ENCODE peak calls at places on chromosomes 5 and 9, in five cellular contexts. One of them, this sample, is unnamed.
A peak's percentile ranks its signal among the peaks of the same experiment; 100 is the strongest.

GRCh38 chr5:53331463-53331862 is 149.0 kb upstream of the FST start:
- DNase-seq in tibial artery: no peak
- DNase-seq in Panc1: no peak
- DNase-seq in breast epithelium: no peak
- DNase-seq in CD4-positive, CD25-positive, alpha-beta regulatory T cell: no peak
- DNase-seq in this sample: no peak

GRCh38 chr9:117218951-117219350 is 195.9 kb downstream of the ASTN2 start:
- DNase-seq in tibial artery: no peak
- DNase-seq in Panc1: no peak
- DNase-seq in breast epithelium: no peak
- DNase-seq in CD4-positive, CD25-positive, alpha-beta regulatory T cell: no peak
- DNase-seq in this sample: no peak

GRCh38 chr5:148961261-148962199 is 101.3 kb downstream of the SH3TC2 start:
- DNase-seq in tibial artery: no peak
- DNase-seq in Panc1: no peak
- DNase-seq in breast epithelium: no peak
- DNase-seq in CD4-positive, CD25-positive, alpha-beta regulatory T cell: no peak
- DNase-seq in this sample: no peak

GRCh38 chr5:28807230-28807629 is 1768.8 kb upstream of the CDH9 start:
- DNase-seq in tibial artery: no peak
- DNase-seq in Panc1: no peak
- DNase-seq in breast epithelium: no peak
- DNase-seq in CD4-positive, CD25-positive, alpha-beta regulatory T cell: no peak
- DNase-seq in this sample: no peak

GRCh38 chr5:168714046-168714445 is 134.9 kb upstream of the PANK3 start:
- DNase-seq in tibial artery: no peak
- DNase-seq in Panc1: no peak
- DNase-seq in breast epithelium: no peak
- DNase-seq in CD4-positive, CD25-positive, alpha-beta regulatory T cell: no peak
- DNase-seq in this sample: no peak

GRCh38 chr9:1604942-1605560 is 410.1 kb upstream of the SMARCA2 start:
- DNase-seq in tibial artery: no peak
- DNase-seq in Panc1: peak; percentile 8
- DNase-seq in breast epithelium: no peak
- DNase-seq in CD4-positive, CD25-positive, alpha-beta regulatory T cell: no peak
- DNase-seq in this sample: no peak

GRCh38 chr9:114308361-114308950 is 14.4 kb upstream of the ORM1 start:
- DNase-seq in tibial artery: peak; percentile 54
- DNase-seq in Panc1: no peak
- DNase-seq in breast epithelium: no peak
- DNase-seq in CD4-positive, CD25-positive, alpha-beta regulatory T cell: no peak
- DNase-seq in this sample: no peak

GRCh38 chr5:152124413-152125082 is 199.9 kb upstream of the GLRA1 start:
- DNase-seq in tibial artery: no peak
- DNase-seq in Panc1: no peak
- DNase-seq in breast epithelium: no peak
- DNase-seq in CD4-positive, CD25-positive, alpha-beta regulatory T cell: no peak
- DNase-seq in this sample: no peak

GRCh38 chr9:124623966-124624734 is 117.0 kb upstream of the NR5A1 start:
- DNase-seq in tibial artery: no peak
- DNase-seq in Panc1: no peak
- DNase-seq in breast epithelium: no peak
- DNase-seq in CD4-positive, CD25-positive, alpha-beta regulatory T cell: no peak
- DNase-seq in this sample: no peak

GRCh38 chr9:121295662-121296191 is 27.8 kb downstream of the GSN start:
- DNase-seq in tibial artery: no peak
- DNase-seq in Panc1: no peak
- DNase-seq in breast epithelium: no peak
- DNase-seq in CD4-positive, CD25-positive, alpha-beta regulatory T cell: no peak
- DNase-seq in this sample: no peak

GRCh38 chr5:172530406-172530805 is 76.1 kb upstream of the SH3PXD2B start:
- DNase-seq in tibial artery: no peak
- DNase-seq in Panc1: no peak
- DNase-seq in breast epithelium: no peak
- DNase-seq in CD4-positive, CD25-positive, alpha-beta regulatory T cell: no peak
- DNase-seq in this sample: no peak

GRCh38 chr5:43926923-43927322 is 323.9 kb downstream of the NNT start:
- DNase-seq in tibial artery: no peak
- DNase-seq in Panc1: no peak
- DNase-seq in breast epithelium: no peak
- DNase-seq in CD4-positive, CD25-positive, alpha-beta regulatory T cell: no peak
- DNase-seq in this sample: no peak

GRCh38 chr5:173010021-173010420 is 26.4 kb downstream of the ATP6V0E1 start:
- DNase-seq in tibial artery: no peak
- DNase-seq in Panc1: no peak
- DNase-seq in breast epithelium: no peak
- DNase-seq in CD4-positive, CD25-positive, alpha-beta regulatory T cell: no peak
- DNase-seq in this sample: no peak

GRCh38 chr5:4994994-4995393 is 145.1 kb upstream of the ADAMTS16 start:
- DNase-seq in tibial artery: no peak
- DNase-seq in Panc1: no peak
- DNase-seq in breast epithelium: no peak
- DNase-seq in CD4-positive, CD25-positive, alpha-beta regulatory T cell: no peak
- DNase-seq in this sample: no peak

GRCh38 chr9:29176231-29176630 is 1603.0 kb upstream of the C9orf72 start:
- DNase-seq in tibial artery: no peak
- DNase-seq in Panc1: no peak
- DNase-seq in breast epithelium: no peak
- DNase-seq in CD4-positive, CD25-positive, alpha-beta regulatory T cell: no peak
- DNase-seq in this sample: no peak

GRCh38 chr9:7656648-7657047 is 142.9 kb downstream of the DMAC1 start:
- DNase-seq in tibial artery: no peak
- DNase-seq in Panc1: no peak
- DNase-seq in breast epithelium: no peak
- DNase-seq in CD4-positive, CD25-positive, alpha-beta regulatory T cell: no peak
- DNase-seq in this sample: no peak

GRCh38 chr5:135901633-135902032 is 6.0 kb upstream of the IL9 start:
- DNase-seq in tibial artery: no peak
- DNase-seq in Panc1: no peak
- DNase-seq in breast epithelium: no peak
- DNase-seq in CD4-positive, CD25-positive, alpha-beta regulatory T cell: no peak
- DNase-seq in this sample: no peak

GRCh38 chr5:74510476-74510875 is 130.1 kb downstream of the ENC1 start:
- DNase-seq in tibial artery: no peak
- DNase-seq in Panc1: no peak
- DNase-seq in breast epithelium: no peak
- DNase-seq in CD4-positive, CD25-positive, alpha-beta regulatory T cell: no peak
- DNase-seq in this sample: no peak

GRCh38 chr9:121725008-121725795 is 73.8 kb downstream of the DAB2IP start:
- DNase-seq in tibial artery: peak; percentile 99
- DNase-seq in Panc1: no peak
- DNase-seq in breast epithelium: peak; percentile 90
- DNase-seq in CD4-positive, CD25-positive, alpha-beta regulatory T cell: no peak
- DNase-seq in this sample: no peak

DNA sequence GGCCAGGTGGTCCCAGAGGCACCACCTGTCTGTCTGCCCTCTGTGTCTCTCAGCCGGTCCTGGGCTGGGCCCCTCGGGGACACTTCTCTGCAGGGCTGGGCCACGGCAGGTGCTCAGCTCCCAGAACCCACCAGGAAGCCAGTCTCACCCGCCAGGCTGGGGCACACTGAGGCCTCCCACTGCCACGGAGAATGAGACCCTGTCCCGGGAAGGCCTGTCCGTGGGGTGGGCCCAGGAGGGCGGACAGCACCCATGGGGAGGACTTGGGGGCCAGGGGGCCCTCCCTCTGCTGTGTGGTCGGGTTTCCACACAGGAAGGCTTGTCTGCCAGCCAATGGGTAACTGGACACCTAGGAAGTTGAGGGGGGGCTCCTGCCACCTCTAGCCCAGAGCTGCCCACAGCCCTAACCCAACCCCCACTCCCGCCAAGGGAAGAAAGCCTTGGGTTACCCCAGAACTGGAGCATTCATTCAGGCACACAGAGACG is 4.1 kb upstream of the TUBB4B start:
- DNase-seq in tibial artery: no peak
- DNase-seq in Panc1: no peak
- DNase-seq in breast epithelium: no peak
- DNase-seq in CD4-positive, CD25-positive, alpha-beta regulatory T cell: no peak
- DNase-seq in this sample: no peak
- H3K27ac ChIP-seq in tibial artery: no peak overlapping the region
- H3K27ac ChIP-seq in Panc1: peak overlapping the region; percentile 61
- H3K27ac ChIP-seq in breast epithelium: peak overlapping the region; percentile 80
- H3K27ac ChIP-seq in CD4-positive, CD25-positive, alpha-beta regulatory T cell: no peak overlapping the region
- H3K27ac ChIP-seq in this sample: no peak overlapping the region

DNA sequence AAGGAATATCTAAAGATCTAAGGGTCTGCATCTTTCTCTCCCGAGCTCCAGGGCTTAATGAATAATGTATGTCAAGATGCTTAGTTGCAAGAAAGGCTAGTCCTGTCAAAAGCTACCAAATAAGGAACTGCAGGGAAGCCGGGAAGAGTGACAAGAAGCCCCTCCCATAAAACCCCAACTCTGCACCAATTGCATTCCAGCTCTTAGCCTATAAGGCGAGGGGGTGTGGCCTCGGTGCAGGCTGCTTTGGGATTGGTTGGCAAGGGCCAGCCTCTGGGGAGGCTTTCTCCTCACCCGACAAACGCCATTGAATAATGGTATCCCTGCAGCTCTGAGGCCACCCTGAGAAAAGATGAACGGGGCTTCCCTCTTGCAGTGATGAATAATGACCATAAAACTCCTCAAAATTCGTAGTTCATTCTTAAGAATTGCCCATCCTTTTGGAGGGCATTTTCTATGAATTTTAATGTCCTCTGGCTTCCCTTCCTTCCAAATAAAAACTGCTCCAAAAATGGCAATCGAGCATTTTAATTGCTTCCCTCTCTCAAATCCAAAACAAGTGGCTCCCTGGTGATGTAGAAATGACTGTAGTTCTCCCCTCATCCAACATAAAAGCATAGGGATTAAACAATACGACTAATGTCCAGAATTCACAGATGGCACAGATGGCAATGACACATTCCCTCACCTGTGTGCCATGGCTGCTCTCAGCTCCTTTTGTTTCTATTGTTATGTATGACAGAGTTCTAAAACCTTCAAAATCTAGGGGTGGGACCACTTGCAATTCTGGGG is 417.1 kb downstream of the RAB3C start:
- DNase-seq in tibial artery: no peak
- DNase-seq in Panc1: no peak
- DNase-seq in breast epithelium: no peak
- DNase-seq in CD4-positive, CD25-positive, alpha-beta regulatory T cell: no peak
- DNase-seq in this sample: no peak
- H3K27ac ChIP-seq in tibial artery: no peak overlapping the region
- H3K27ac ChIP-seq in Panc1: no peak overlapping the region
- H3K27ac ChIP-seq in breast epithelium: no peak overlapping the region
- H3K27ac ChIP-seq in CD4-positive, CD25-positive, alpha-beta regulatory T cell: no peak overlapping the region
- H3K27ac ChIP-seq in this sample: no peak overlapping the region

DNA sequence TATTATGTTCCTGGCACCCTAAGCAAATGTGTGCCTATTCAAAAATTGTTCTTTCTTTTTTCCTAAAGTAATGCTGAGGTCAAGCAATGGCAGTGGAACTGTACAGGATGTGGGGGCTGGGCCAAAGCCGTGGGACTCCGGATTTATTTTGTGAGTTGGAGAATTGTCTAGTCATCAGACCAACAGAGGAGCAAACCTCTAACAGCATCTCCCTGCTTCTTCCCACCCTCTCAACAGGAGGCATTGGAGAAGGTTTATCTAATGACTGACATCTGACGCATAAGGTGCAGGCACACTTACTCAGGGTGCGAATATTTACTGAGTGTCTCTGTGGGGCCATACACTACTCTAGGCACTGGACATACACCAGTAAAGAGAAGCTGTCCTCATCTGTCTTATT is 38.6 kb downstream of the MARCHF11 start:
- DNase-seq in tibial artery: no peak
- DNase-seq in Panc1: no peak
- DNase-seq in breast epithelium: no peak
- DNase-seq in CD4-positive, CD25-positive, alpha-beta regulatory T cell: no peak
- DNase-seq in this sample: no peak
- H3K27ac ChIP-seq in tibial artery: no peak overlapping the region
- H3K27ac ChIP-seq in Panc1: no peak overlapping the region
- H3K27ac ChIP-seq in breast epithelium: no peak overlapping the region
- H3K27ac ChIP-seq in CD4-positive, CD25-positive, alpha-beta regulatory T cell: no peak overlapping the region
- H3K27ac ChIP-seq in this sample: no peak overlapping the region

DNA sequence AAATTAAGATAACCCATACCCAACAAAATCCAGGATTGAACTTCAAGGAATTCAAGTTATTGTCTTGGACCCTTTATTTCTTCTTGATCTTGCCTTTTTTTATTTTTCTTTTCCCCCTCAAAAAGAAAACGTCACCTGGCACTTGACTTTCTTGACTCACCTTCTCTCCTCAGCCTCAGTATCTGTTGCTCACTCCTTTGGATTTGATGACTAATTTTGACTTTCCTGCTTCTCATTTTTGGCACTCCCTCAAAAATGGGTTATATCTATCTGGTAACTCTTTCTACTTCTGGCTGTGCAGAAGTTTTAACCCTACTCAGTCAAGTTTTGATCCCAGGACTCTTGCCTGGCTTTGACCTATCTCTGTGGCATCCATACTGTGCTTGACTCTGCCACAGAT is 66.6 kb upstream of the SPATA31D4 start:
- DNase-seq in tibial artery: no peak
- DNase-seq in Panc1: no peak
- DNase-seq in breast epithelium: no peak
- DNase-seq in CD4-positive, CD25-positive, alpha-beta regulatory T cell: no peak
- DNase-seq in this sample: no peak
- H3K27ac ChIP-seq in tibial artery: no peak overlapping the region
- H3K27ac ChIP-seq in Panc1: no peak overlapping the region
- H3K27ac ChIP-seq in breast epithelium: no peak overlapping the region
- H3K27ac ChIP-seq in CD4-positive, CD25-positive, alpha-beta regulatory T cell: no peak overlapping the region
- H3K27ac ChIP-seq in this sample: no peak overlapping the region

This sample was measured in CD8-positive, alpha-beta T cell.